ENCODE peak calls at places on chromosomes 3 and 15, in six cellular contexts. T is heart right ventricle; Q is OCI-LY7; U is fibroblast of lung; S is CD8-positive, alpha-beta T cell; E is mammary epithelial cell. K is an unnamed sample. For H3K4me1, the result is how much of the 10 kb centered on the place peaks cover.

GRCh38 chr3:175526191-175526590 is 667.1 kb downstream of the NAALADL2 start:
- DNase-seq in T (no peak), Q (no peak), U (no peak), S (no peak), E (no peak), K (peak)

GRCh38 chr3:150945226-150945625 is 27.3 kb downstream of the CLRN1 start:
- DNase-seq in T (no peak), Q (no peak), U (peak), S (no peak), E (peak), K (no peak)

GRCh38 chr3:58383904-58384303 is 49.7 kb downstream of the PDHB start:
- DNase-seq in T (no peak), Q (no peak), U (peak), S (no peak), E (peak), K (peak)

GRCh38 chr3:138412821-138413531 is 21.4 kb upstream of the ESYT3 start:
- DNase-seq in T (no peak), Q (no peak), U (no peak), S (no peak), E (no peak), K (peak)

GRCh38 chr15:38961886-38962285 is 397.3 kb upstream of the RASGRP1 start:
- DNase-seq in T (no peak), Q (no peak), U (peak), S (no peak), E (no peak), K (no peak)

GRCh38 chr15:89067751-89068150 is 20.5 kb upstream of the ABHD2 start:
- DNase-seq in T (no peak), Q (no peak), U (no peak), S (no peak), E (peak), K (no peak)

GRCh38 chr3:52128118-52128683 is 26.0 kb downstream of the POC1A start:
- DNase-seq in T (no peak), Q (no peak), U (peak), S (no peak), E (peak), K (peak)

GRCh38 chr3:105139851-105140560 is 226.7 kb upstream of the ALCAM start:
- DNase-seq in T (no peak), Q (no peak), U (no peak), S (no peak), E (no peak), K (no peak)

GRCh38 chr3:97968376-97968775 is 3.9 kb downstream of the RIOX2 start:
- DNase-seq in T (no peak), Q (no peak), U (no peak), S (no peak), E (no peak), K (no peak)

GRCh38 chr3:133258358-133258757 is 141.5 kb upstream of the BFSP2 start:
- DNase-seq in T (no peak), Q (no peak), U (no peak), S (no peak), E (peak), K (peak)

GRCh38 chr3:47610572-47610971 is 31.9 kb upstream of the CSPG5 start:
- DNase-seq in T (no peak), Q (no peak), U (no peak), S (no peak), E (no peak), K (no peak)

GRCh38 chr15:37981781-37982180 is 47.3 kb downstream of the TMCO5A start:
- DNase-seq in T (no peak), Q (peak), U (peak), S (no peak), E (peak), K (no peak)

GRCh38 chr3:189756651-189757078 is 125.5 kb downstream of the TP63 start:
- DNase-seq in T (no peak), Q (no peak), U (no peak), S (no peak), E (no peak), K (peak)

GRCh38 chr15:98417346-98417745 is 231.0 kb upstream of the IGF1R start:
- DNase-seq in T (no peak), Q (no peak), U (no peak), S (no peak), E (no peak), K (no peak)

GRCh38 chr3:188978772-188979171 is 193.0 kb upstream of the TPRG1 start:
- DNase-seq in T (no peak), Q (no peak), U (peak), S (no peak), E (no peak), K (no peak)

GRCh38 chr3:192181151-192181550 is 546.2 kb downstream of the FGF12 start:
- DNase-seq in T (no peak), Q (no peak), U (no peak), S (no peak), E (no peak), K (no peak)

GRCh38 chr3:126954141-126954845 is 28.6 kb upstream of the PLXNA1 start:
- DNase-seq in T (no peak), Q (no peak), U (no peak), S (no peak), E (no peak), K (peak)

GRCh38 chr15:64013179-64014043 is 32.9 kb downstream of the DAPK2 start:
- DNase-seq in T (no peak), Q (no peak), U (no peak), S (no peak), E (peak), K (peak)

GRCh38 chr3:5019411-5020261 is 40.4 kb downstream of the BHLHE40 start:
- DNase-seq in T (no peak), Q (no peak), U (no peak), S (peak), E (no peak), K (no peak)

GRCh38 chr15:28075482-28076029 is 23.6 kb downstream of the OCA2 start:
- DNase-seq in T (no peak), Q (no peak), U (no peak), S (no peak), E (no peak), K (no peak)

GRCh38 chr3:21174461-21174860 is 576.5 kb downstream of the ZNF385D start:
- DNase-seq in T (no peak), Q (no peak), U (peak), S (no peak), E (peak), K (no peak)

GRCh38 chr15:69526696-69527095 is 74.1 kb downstream of the RPLP1 start:
- DNase-seq in T (no peak), Q (no peak), U (no peak), S (no peak), E (no peak), K (no peak)

GRCh38 chr3:88661433-88661824 is 446.0 kb upstream of the EPHA3 start:
- DNase-seq in T (no peak), Q (no peak), U (no peak), S (no peak), E (no peak), K (no peak)

GRCh38 chr15:42121667-42122066 is 27.3 kb upstream of the PLA2G4D start:
- DNase-seq in T (no peak), Q (no peak), U (no peak), S (no peak), E (peak), K (peak)

GRCh38 chr3:50616003-50616769 is 765 bp upstream of the MAPKAPK3 start:
- DNase-seq in T (peak), Q (peak), U (peak), S (peak), E (peak), K (peak)

GRCh38 chr15:58240191-58240932 is 102.2 kb downstream of the AQP9 start:
- DNase-seq in T (no peak), Q (no peak), U (no peak), S (no peak), E (no peak), K (no peak)

GRCh38 chr3:187742351-187743171 is 2.7 kb downstream of the BCL6 start:
- DNase-seq in T (no peak), Q (peak), U (peak), S (no peak), E (peak), K (no peak)

GRCh38 chr3:165837058-165837525 is at the start of gene BCHE:
- DNase-seq in T (peak), Q (no peak), U (peak), S (no peak), E (no peak), K (no peak)

GRCh38 chr15:55253580-55253979 is 36.0 kb downstream of the RAB27A start:
- DNase-seq in T (no peak), Q (no peak), U (peak), S (no peak), E (peak), K (peak)

GRCh38 chr15:34271493-34271892 is 46.7 kb downstream of the EMC4 start:
- DNase-seq in T (no peak), Q (no peak), U (peak), S (no peak), E (peak), K (peak)

GRCh38 chr3:50562866-50563265 is 4.7 kb downstream of the C3orf18 start:
- DNase-seq in T (no peak), Q (no peak), U (no peak), S (no peak), E (peak), K (no peak)

GRCh38 chr15:89199734-89200133 is 21.6 kb downstream of the RLBP1 start:
- DNase-seq in T (no peak), Q (no peak), U (no peak), S (no peak), E (no peak), K (no peak)

GRCh38 chr3:146283796-146284485 is 33.0 kb upstream of the PLSCR4 start:
- DNase-seq in T (no peak), Q (no peak), U (no peak), S (no peak), E (no peak), K (no peak)

GRCh38 chr15:39145854-39146253 is 435.0 kb upstream of the THBS1 start:
- DNase-seq in T (no peak), Q (no peak), U (peak), S (no peak), E (no peak), K (no peak)

GRCh38 chr3:154571827-154572226 is 141.8 kb upstream of the GPR149 start:
- DNase-seq in T (no peak), Q (no peak), U (no peak), S (no peak), E (no peak), K (no peak)

GRCh38 chr15:82585072-82585471 is 44.8 kb upstream of the RPS17 start:
- DNase-seq in T (no peak), Q (no peak), U (peak), S (no peak), E (peak), K (no peak)

GRCh38 chr3:115986555-115987207 is 363.4 kb downstream of the GAP43 start:
- DNase-seq in T (no peak), Q (no peak), U (peak), S (no peak), E (peak), K (peak)

GRCh38 chr3:179348325-179349013 is 960 bp downstream of the MFN1 start:
- DNase-seq in T (no peak), Q (peak), U (no peak), S (no peak), E (peak), K (peak)

GRCh38 chr3:191192941-191193340 is 6.1 kb upstream of the OSTN start:
- DNase-seq in T (no peak), Q (no peak), U (no peak), S (no peak), E (no peak), K (no peak)

DNA sequence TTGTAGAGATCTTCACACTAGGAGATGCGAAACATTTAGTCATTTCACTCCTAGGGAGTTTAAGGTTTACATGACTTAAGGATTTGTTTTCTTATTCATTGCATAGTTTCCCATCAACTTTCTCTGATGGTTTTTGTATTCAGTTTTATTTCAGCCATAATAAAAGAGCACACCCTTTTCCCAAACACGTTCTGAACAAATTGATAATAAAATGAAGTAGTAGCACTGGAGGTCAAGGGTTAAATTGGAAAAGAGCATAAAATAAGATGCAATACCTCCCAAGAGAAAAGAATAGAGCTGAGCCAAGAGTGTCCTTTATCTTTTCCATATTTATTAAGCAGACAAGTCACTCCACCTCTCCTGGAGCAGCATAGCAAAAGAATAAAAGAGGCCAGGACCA is 104.9 kb downstream of the SYNPR start:
- DNase-seq in T (no peak), Q (no peak), U (no peak), S (no peak), E (no peak), K (no peak)
- H3K27ac ChIP-seq in T (no peak), Q (no peak), U (no peak), S (no peak), E (no peak), K (no peak)

GRCh38 chr3:30260747-30261146 is 345.7 kb upstream of the TGFBR2 start:
- DNase-seq in T (no peak), Q (no peak), U (peak), S (no peak), E (no peak), K (no peak)

GRCh38 chr3:30263238-30263920 is 343.0 kb upstream of the TGFBR2 start:
- DNase-seq in T (no peak), Q (no peak), U (no peak), S (no peak), E (peak), K (peak)

GRCh38 chr3:30258426-30259392 is 347.7 kb upstream of the TGFBR2 start:
- DNase-seq in T (no peak), Q (no peak), U (no peak), S (no peak), E (no peak), K (no peak)

GRCh38 chr3:30256474-30256873 is 349.9 kb upstream of the TGFBR2 start:
- DNase-seq in T (no peak), Q (no peak), U (no peak), S (no peak), E (no peak), K (no peak)

GRCh38 chr3:30259730-30260129 is 346.7 kb upstream of the TGFBR2 start:
- DNase-seq in T (no peak), Q (no peak), U (no peak), S (no peak), E (no peak), K (no peak)
- H3K4me1 ChIP-seq in T (under half), Q (under half), U (under half), S (under half), E (under half), K (under half)

GRCh38 chr3:53337167-53337940 is 10.0 kb downstream of the DCP1A start:
- DNase-seq in T (no peak), Q (no peak), U (no peak), S (no peak), E (peak), K (peak)
- H3K27ac ChIP-seq in T (no peak), Q (no peak), U (no peak), S (no peak), E (no peak), K (no peak)

GRCh38 chr15:31299588-31300207 is 26.9 kb upstream of the KLF13 start:
- DNase-seq in T (no peak), Q (no peak), U (no peak), S (no peak), E (no peak), K (no peak)

GRCh38 chr15:31297221-31297879 is 29.3 kb upstream of the KLF13 start:
- DNase-seq in T (no peak), Q (no peak), U (no peak), S (no peak), E (no peak), K (no peak)

GRCh38 chr15:31296304-31297220 is 30.1 kb upstream of the KLF13 start:
- DNase-seq in T (no peak), Q (no peak), U (no peak), S (peak), E (peak), K (no peak)

GRCh38 chr15:31298707-31299172 is 27.9 kb upstream of the KLF13 start:
- DNase-seq in T (no peak), Q (no peak), U (no peak), S (no peak), E (no peak), K (no peak)

GRCh38 chr15:31297880-31298456 is 28.7 kb upstream of the KLF13 start:
- DNase-seq in T (no peak), Q (no peak), U (no peak), S (peak), E (no peak), K (no peak)
- H3K4me1 ChIP-seq in T (under half), Q (half or more), U (under half), S (under half), E (under half), K (under half)

DNA sequence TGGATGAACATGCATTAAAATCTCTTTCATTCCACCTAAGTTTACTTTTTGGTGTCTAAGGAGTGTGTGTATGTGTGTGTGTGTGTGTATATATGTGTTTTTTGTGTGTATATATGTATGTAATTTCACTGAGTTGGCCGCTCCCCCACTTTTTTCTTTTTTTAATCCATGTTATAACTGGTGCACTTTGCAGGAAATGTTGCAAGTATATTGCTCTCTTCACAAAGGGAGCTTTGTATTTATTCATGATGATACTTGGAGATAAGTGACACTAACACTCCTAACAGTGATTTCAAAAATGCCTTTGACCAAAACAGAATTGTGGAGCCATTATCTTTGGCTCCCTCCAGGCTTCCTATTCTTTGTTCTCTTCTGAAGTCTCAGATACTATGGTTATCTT is 95.8 kb downstream of the FNDC3B start:
- DNase-seq in T (no peak), Q (no peak), U (no peak), S (no peak), E (no peak), K (no peak)
- H3K27ac ChIP-seq in T (peak), Q (no peak), U (peak), S (no peak), E (peak), K (no peak)

GRCh38 chr3:152322756-152323155 is 54.0 kb downstream of the MBNL1 start:
- DNase-seq in T (no peak), Q (peak), U (peak), S (no peak), E (no peak), K (peak)

GRCh38 chr3:152321806-152322377 is 53.2 kb downstream of the MBNL1 start:
- DNase-seq in T (no peak), Q (no peak), U (no peak), S (no peak), E (no peak), K (no peak)

GRCh38 chr3:152323834-152324233 is 55.1 kb downstream of the MBNL1 start:
- DNase-seq in T (no peak), Q (no peak), U (no peak), S (no peak), E (no peak), K (no peak)

GRCh38 chr3:152328841-152329240 is 60.1 kb downstream of the MBNL1 start:
- DNase-seq in T (no peak), Q (no peak), U (peak), S (no peak), E (peak), K (peak)

GRCh38 chr3:152325136-152325535 is 56.4 kb downstream of the MBNL1 start:
- DNase-seq in T (no peak), Q (no peak), U (no peak), S (no peak), E (no peak), K (no peak)
- H3K4me1 ChIP-seq in T (half or more), Q (under half), U (under half), S (half or more), E (under half), K (under half)